ENCODE peak calls at places on chromosomes 2 and 18, in seven cellular contexts. M is ovary; Q is right lobe of liver; B is fibroblast of lung; K is neuronal stem cell; L is CD8-positive, alpha-beta memory T cell; H is aorta. D is an unnamed sample. For H3K4me1, the result is how much of the 10 kb centered on the place peaks cover.

GRCh38 chr18:30288662-30289414 is 753.7 kb downstream of the DSC3 start:
- DNase-seq in M (no peak), Q (no peak), B (no peak), K (no peak), L (no peak), H (no peak), D (no peak)

GRCh38 chr2:70930371-70931329 is 5.0 kb upstream of the ATP6V1B1 start:
- DNase-seq in M (no peak), Q (no peak), B (no peak), K (no peak), L (no peak), H (no peak), D (no peak)

GRCh38 chr18:64017870-64018269 is 48.0 kb downstream of the SERPINB8 start:
- DNase-seq in M (no peak), Q (no peak), B (peak), K (peak), L (no peak), H (no peak), D (peak)

GRCh38 chr2:112201706-112202430 is 53.0 kb downstream of the ZC3H8 start:
- DNase-seq in M (no peak), Q (no peak), B (no peak), K (no peak), L (no peak), H (no peak), D (peak)

GRCh38 chr18:3450358-3451107 is 561 bp downstream of the TGIF1 start:
- DNase-seq in M (peak), Q (peak), B (peak), K (peak), L (peak), H (peak), D (no peak)

GRCh38 chr2:29777164-29777563 is 144.2 kb downstream of the ALK start:
- DNase-seq in M (no peak), Q (no peak), B (no peak), K (no peak), L (no peak), H (no peak), D (no peak)

GRCh38 chr18:8930990-8931648 is 171.4 kb upstream of the NDUFV2 start:
- DNase-seq in M (no peak), Q (no peak), B (peak), K (no peak), L (no peak), H (no peak), D (no peak)

GRCh38 chr2:236507393-236508085 is 62.1 kb upstream of the ACKR3 start:
- DNase-seq in M (peak), Q (no peak), B (peak), K (no peak), L (peak), H (peak), D (peak)

GRCh38 chr2:116061023-116061422 is 1618.6 kb downstream of the DPP10 start:
- DNase-seq in M (no peak), Q (no peak), B (no peak), K (no peak), L (no peak), H (no peak), D (no peak)

GRCh38 chr2:4219571-4219970 is 516.2 kb downstream of the DCDC2C start:
- DNase-seq in M (no peak), Q (no peak), B (no peak), K (no peak), L (no peak), H (no peak), D (no peak)

GRCh38 chr18:49631146-49631866 is 69.4 kb downstream of the LIPG start:
- DNase-seq in M (no peak), Q (peak), B (no peak), K (no peak), L (no peak), H (no peak), D (no peak)

GRCh38 chr2:157264099-157264498 is 6.6 kb downstream of the GALNT5 start:
- DNase-seq in M (no peak), Q (no peak), B (peak), K (no peak), L (no peak), H (no peak), D (no peak)

GRCh38 chr2:235026649-235027557 is 75.1 kb downstream of the SH3BP4 start:
- DNase-seq in M (no peak), Q (peak), B (peak), K (no peak), L (no peak), H (no peak), D (peak)

GRCh38 chr18:58670561-58671121 is 624 bp upstream of the MALT1 start:
- DNase-seq in M (no peak), Q (no peak), B (no peak), K (no peak), L (no peak), H (no peak), D (no peak)

GRCh38 chr2:20621366-20622295 is 29.3 kb downstream of the HS1BP3 start:
- DNase-seq in M (no peak), Q (peak), B (no peak), K (no peak), L (no peak), H (peak), D (no peak)

GRCh38 chr2:240128608-240129144 is 7.4 kb downstream of the COPS9 start:
- DNase-seq in M (no peak), Q (no peak), B (no peak), K (no peak), L (no peak), H (peak), D (no peak)

DNA sequence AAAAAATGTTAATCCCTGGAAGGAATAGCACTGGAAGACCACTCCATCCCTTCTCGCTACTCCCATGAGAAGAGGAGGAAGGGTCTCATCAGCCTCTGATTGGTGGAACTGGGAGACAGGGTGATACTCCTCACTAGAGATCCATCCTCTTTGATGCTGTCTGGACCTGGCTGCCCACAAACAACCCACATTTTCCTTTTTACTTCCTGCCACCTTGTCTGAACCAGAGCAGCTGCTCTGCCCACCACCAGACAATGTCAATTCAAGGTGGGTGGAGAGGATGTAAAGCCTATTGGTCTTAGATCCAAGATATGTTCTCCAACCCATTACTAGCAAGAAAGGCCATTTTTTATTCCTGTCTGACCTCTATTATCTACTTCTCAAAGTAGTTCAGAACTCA is 246.9 kb upstream of the TANK start:
- DNase-seq in M (no peak), Q (no peak), B (no peak), K (no peak), L (no peak), H (no peak), D (no peak)
- H3K4me1 ChIP-seq in M (under half), Q (under half), B (under half), K (under half), L (under half), H (under half), D (under half)

DNA sequence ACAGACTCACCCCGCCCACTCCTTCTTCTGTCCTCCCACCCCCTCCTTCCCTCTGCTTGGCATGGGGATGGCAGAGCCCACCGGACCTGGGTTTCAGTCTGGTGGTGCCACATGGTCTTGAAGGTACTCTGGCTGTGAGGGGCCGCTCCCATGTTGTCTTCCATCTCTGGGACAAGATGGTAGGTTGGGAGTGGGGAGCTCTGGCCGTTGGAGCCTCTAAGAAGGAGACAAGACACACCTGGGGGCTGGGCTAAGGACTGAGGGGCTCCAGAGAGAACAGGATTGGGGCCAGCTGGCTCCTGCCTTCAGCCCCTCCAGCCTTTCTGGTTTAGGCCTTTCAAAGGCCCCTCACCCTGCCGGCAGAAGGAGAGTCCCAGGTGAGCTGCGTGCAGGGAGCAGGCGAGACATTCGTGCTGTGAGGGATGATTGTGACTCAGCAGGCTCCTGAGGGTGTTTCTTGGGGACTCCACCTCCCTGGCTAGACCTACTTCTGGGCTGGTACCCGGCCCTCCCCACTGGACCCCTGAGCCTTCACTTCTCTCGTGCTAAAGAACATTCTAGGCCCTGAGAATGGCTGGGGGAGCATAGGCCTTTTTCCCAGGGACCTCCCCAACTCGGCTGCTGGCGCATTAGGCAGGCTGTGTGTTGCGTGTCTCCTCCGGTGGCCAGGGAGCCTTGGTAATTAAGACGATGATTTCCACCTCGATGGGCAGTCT is 128.2 kb upstream of the HAAO start:
- DNase-seq in M (no peak), Q (no peak), B (no peak), K (no peak), L (no peak), H (no peak), D (no peak)
- H3K4me1 ChIP-seq in M (under half), Q (under half), B (under half), K (under half), L (under half), H (under half), D (under half)

GRCh38 chr18:62880673-62881364 is 165.5 kb downstream of the PHLPP1 start:
- DNase-seq in M (no peak), Q (no peak), B (no peak), K (no peak), L (no peak), H (no peak), D (no peak)
- H3K4me1 ChIP-seq in M (under half), Q (under half), B (under half), K (under half), L (under half), H (under half), D (under half)

DNA sequence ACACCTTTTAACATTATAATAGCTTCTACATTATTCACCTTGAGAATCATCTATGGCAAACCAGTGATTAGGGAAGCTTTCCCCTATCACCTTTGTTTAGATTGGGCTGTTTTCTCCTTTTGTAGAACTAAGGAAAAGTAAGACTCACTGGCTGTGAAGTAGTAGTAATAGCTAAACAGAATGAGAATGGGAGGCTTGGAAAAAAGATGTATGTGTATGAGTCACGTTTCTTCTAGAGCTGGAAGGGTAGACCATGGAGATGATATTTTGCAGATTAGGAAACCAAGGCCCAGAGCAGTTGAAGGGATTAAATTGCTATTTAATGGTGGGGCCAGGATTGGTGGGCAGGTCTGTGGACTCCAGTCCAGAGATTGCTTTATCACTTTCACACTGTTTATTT is 214.5 kb downstream of the MCFD2 start:
- DNase-seq in M (no peak), Q (no peak), B (peak), K (no peak), L (no peak), H (no peak), D (no peak)
- H3K4me1 ChIP-seq in M (under half), Q (under half), B (under half), K (under half), L (under half), H (under half), D (under half)

GRCh38 chr2:177262137-177262536 is 2.4 kb downstream of the NFE2L2 start:
- DNase-seq in M (no peak), Q (no peak), B (no peak), K (no peak), L (no peak), H (no peak), D (no peak)
- H3K4me1 ChIP-seq in M (under half), Q (under half), B (under half), K (under half), L (half or more), H (under half), D (under half)

GRCh38 chr18:77103181-77103875 is 29.3 kb downstream of the MBP start:
- DNase-seq in M (no peak), Q (no peak), B (peak), K (no peak), L (no peak), H (no peak), D (no peak)

GRCh38 chr18:77102246-77103040 is 30.1 kb downstream of the MBP start:
- DNase-seq in M (no peak), Q (no peak), B (peak), K (no peak), L (no peak), H (no peak), D (peak)

GRCh38 chr18:77105680-77106079 is 26.9 kb downstream of the MBP start:
- DNase-seq in M (no peak), Q (no peak), B (no peak), K (no peak), L (no peak), H (no peak), D (no peak)

GRCh38 chr18:77105021-77105420 is 27.6 kb downstream of the MBP start:
- DNase-seq in M (no peak), Q (no peak), B (no peak), K (no peak), L (no peak), H (no peak), D (no peak)

GRCh38 chr18:77103991-77104521 is 28.5 kb downstream of the MBP start:
- DNase-seq in M (peak), Q (peak), B (no peak), K (no peak), L (no peak), H (no peak), D (no peak)
- H3K4me1 ChIP-seq in M (under half), Q (under half), B (under half), K (under half), L (half or more), H (under half), D (under half)

DNA sequence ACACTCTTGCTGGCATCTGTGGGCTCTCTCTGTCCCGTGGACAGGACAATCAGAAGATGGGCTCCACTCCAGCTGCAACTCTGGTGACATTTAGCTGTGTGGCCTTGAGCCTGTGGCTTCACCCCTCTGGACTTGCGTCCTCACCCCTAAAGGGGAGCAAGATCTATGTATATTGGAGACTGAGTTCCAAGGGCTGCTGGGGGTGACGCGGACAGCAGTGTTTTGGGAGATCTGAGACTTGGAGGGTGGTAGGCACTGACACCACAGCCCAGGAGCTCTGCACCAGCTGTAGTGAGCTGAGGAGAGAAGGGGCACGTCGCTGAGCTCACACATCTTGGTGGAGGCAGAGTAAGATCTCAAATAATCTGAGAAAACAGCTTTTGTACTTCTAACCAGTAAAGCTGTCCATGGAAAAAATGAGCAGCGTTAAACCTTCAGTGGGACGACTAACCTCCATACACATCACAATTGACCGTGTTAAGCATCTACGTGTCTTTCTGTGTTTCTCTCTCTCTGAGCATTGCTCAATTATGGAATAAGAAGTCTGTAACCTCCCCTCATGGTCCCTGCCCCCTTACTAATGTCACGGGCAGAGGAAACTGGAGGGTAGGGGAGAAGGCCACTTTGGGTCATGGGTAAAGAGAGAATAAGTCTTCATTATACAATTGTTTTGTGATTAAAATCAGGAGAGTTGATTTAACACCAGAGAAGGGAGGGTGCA is 85.8 kb downstream of the SH3RF3 start:
- DNase-seq in M (no peak), Q (no peak), B (no peak), K (no peak), L (no peak), H (no peak), D (no peak)
- H3K4me1 ChIP-seq in M (under half), Q (under half), B (under half), K (under half), L (half or more), H (under half), D (under half)

DNA sequence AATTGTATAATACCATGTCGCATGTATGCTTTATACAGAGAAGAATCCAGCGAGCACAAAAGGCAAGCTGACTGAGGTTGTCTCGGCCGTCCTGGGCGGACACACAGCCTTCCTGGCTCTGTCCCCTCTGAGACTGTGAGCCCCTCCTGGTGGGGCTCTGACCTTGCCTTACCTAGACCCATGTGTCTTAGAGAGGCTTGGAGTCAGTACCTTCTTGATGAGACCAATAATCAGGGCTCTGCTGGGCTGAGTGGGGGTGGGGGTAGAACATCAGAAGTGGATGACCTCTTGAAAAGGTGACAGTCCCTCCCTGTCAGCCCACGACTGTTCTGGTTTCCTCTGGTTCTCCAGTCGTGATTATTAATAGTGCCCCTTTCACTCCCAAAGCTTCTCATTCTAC is 31.1 kb downstream of the TWIST2 start:
- DNase-seq in M (no peak), Q (no peak), B (no peak), K (no peak), L (no peak), H (no peak), D (no peak)
- H3K4me1 ChIP-seq in M (under half), Q (under half), B (under half), K (under half), L (under half), H (under half), D (under half)

GRCh38 chr2:205683179-205683978 is 1.1 kb downstream of the NRP2 start:
- DNase-seq in M (no peak), Q (no peak), B (peak), K (no peak), L (no peak), H (no peak), D (no peak)
- H3K4me1 ChIP-seq in M (under half), Q (under half), B (under half), K (under half), L (under half), H (under half), D (under half)

D was measured in foreskin keratinocyte.